ENCODE peak calls at places on chromosomes 6 and 20, in seven cellular contexts. C is AG04450, F is lower lobe of right lung, K is pancreas, A is Calu3, Y is cardiac muscle cell, H is tibial artery. S is an unnamed sample.
A peak's percentile ranks its signal among the peaks of the same experiment; 100 is the strongest.

GRCh38 chr20:33531047-33531877 is 41.4 kb downstream of the CBFA2T2 start:
- DNase-seq in C (no peak), F (no peak), K (no peak), A (no peak), Y (peak; percentile 66), H (no peak), S (no peak)

GRCh38 chr6:105483492-105483891 is 80.6 kb upstream of the PREP start:
- DNase-seq in C (no peak), F (no peak), K (no peak), A (no peak), Y (no peak), H (no peak), S (no peak)

GRCh38 chr6:89356644-89357043 is 4.1 kb upstream of the UBE2J1 start:
- DNase-seq in C (no peak), F (no peak), K (no peak), A (no peak), Y (no peak), H (no peak), S (no peak)

GRCh38 chr6:99013145-99013544 is 65.4 kb upstream of the FBXL4 start:
- DNase-seq in C (peak; percentile 81), F (no peak), K (no peak), A (no peak), Y (no peak), H (no peak), S (no peak)

GRCh38 chr6:10961837-10962236 is 75.0 kb downstream of the SYCP2L start:
- DNase-seq in C (no peak), F (no peak), K (no peak), A (no peak), Y (no peak), H (no peak), S (no peak)

GRCh38 chr6:15922510-15923307 is 206.2 kb upstream of the MYLIP start:
- DNase-seq in C (no peak), F (no peak), K (no peak), A (no peak), Y (no peak), H (peak; percentile 23), S (no peak)

GRCh38 chr6:98980814-98981213 is 33.1 kb upstream of the FBXL4 start:
- DNase-seq in C (no peak), F (no peak), K (no peak), A (no peak), Y (no peak), H (no peak), S (no peak)

GRCh38 chr6:80170433-80170832 is 64.0 kb downstream of the BCKDHB start:
- DNase-seq in C (no peak), F (no peak), K (no peak), A (no peak), Y (no peak), H (no peak), S (no peak)

GRCh38 chr6:161369339-161369738 is 95.5 kb upstream of the AGPAT4 start:
- DNase-seq in C (peak; percentile 44), F (peak; percentile 68), K (no peak), A (peak; percentile 50), Y (no peak), H (no peak), S (no peak)

GRCh38 chr20:50911716-50912115 is 19.5 kb downstream of the ADNP start:
- DNase-seq in C (no peak), F (no peak), K (no peak), A (no peak), Y (no peak), H (no peak), S (no peak)

GRCh38 chr6:167893416-167893815 is 66.7 kb downstream of the AFDN start:
- DNase-seq in C (no peak), F (no peak), K (no peak), A (peak; percentile 48), Y (no peak), H (no peak), S (no peak)

GRCh38 chr6:90820436-90820835 is 233.6 kb upstream of the MAP3K7 start:
- DNase-seq in C (no peak), F (no peak), K (no peak), A (no peak), Y (no peak), H (no peak), S (no peak)

GRCh38 chr6:157236040-157236725 is 87.1 kb downstream of the TMEM242 start:
- DNase-seq in C (no peak), F (no peak), K (no peak), A (no peak), Y (peak; percentile 18), H (no peak), S (no peak)

GRCh38 chr6:134464690-134465411 is 146.9 kb upstream of the SGK1 start:
- DNase-seq in C (peak; percentile 60), F (no peak), K (no peak), A (no peak), Y (no peak), H (no peak), S (no peak)

GRCh38 chr6:107128577-107128976 is 13.3 kb upstream of the BEND3 start:
- DNase-seq in C (no peak), F (no peak), K (no peak), A (no peak), Y (peak; percentile 24), H (no peak), S (no peak)

GRCh38 chr20:10034717-10035571 is at the start of gene ANKEF1:
- DNase-seq in C (no peak), F (peak; percentile 91), K (peak; percentile 92), A (peak; percentile 91), Y (peak; percentile 89), H (peak; percentile 44), S (no peak)

GRCh38 chr6:100435299-100435698 is 29.4 kb downstream of the SIM1 start:
- DNase-seq in C (no peak), F (no peak), K (no peak), A (peak; percentile 28), Y (no peak), H (no peak), S (no peak)

DNA sequence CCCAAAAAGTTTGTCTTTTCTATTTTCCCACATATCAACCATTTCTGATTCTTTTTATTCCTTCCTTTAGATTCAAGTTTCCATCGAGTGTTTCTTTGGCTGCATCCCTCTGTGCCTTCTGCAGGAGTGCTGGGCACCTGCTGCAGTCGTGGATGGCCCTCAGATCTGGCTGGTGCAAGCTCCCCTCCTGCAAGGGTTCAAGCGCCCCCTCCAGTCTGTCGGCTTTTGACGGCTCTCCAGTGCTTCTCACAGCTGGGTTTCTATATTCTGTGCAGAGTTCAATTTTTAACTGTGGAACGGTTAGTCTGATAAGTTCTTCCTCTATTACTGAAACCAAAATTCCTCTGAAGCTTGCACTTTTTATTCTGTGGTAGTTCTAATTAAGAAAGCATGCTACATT is 132.1 kb downstream of the HUS1B start:
- DNase-seq in C (no peak), F (no peak), K (no peak), A (no peak), Y (peak; percentile 3), H (no peak), S (no peak)
- TF ChIP-seq CTCF in C (no peak), F (no peak), K (no peak), A (no peak), Y (no peak), H (no peak), S (no peak)

GRCh38 chr6:127606131-127606562 is 29.2 kb downstream of the C6orf58 start:
- DNase-seq in C (no peak), F (no peak), K (no peak), A (peak; percentile 5), Y (peak; percentile 75), H (no peak), S (no peak)
- TF ChIP-seq CTCF in C (peak; percentile 36), F (no peak), K (no peak), A (no peak), Y (peak; percentile 19), H (no peak), S (peak; percentile 47)

GRCh38 chr6:12293234-12293930 is 3.2 kb downstream of the EDN1 start:
- DNase-seq in C (no peak), F (no peak), K (no peak), A (no peak), Y (no peak), H (no peak), S (no peak)

GRCh38 chr6:12291083-12291784 is 1.1 kb downstream of the EDN1 start:
- DNase-seq in C (no peak), F (no peak), K (no peak), A (no peak), Y (no peak), H (no peak), S (no peak)

GRCh38 chr6:12290490-12290820 is 294 bp downstream of the EDN1 start:
- DNase-seq in C (no peak), F (no peak), K (no peak), A (no peak), Y (no peak), H (no peak), S (no peak)

GRCh38 chr6:12289655-12290489 is at the start of gene EDN1:
- DNase-seq in C (peak; percentile 50), F (peak; percentile 89), K (peak; percentile 62), A (peak; percentile 86), Y (peak; percentile 86), H (peak; percentile 77), S (peak; percentile 91)

DNA sequence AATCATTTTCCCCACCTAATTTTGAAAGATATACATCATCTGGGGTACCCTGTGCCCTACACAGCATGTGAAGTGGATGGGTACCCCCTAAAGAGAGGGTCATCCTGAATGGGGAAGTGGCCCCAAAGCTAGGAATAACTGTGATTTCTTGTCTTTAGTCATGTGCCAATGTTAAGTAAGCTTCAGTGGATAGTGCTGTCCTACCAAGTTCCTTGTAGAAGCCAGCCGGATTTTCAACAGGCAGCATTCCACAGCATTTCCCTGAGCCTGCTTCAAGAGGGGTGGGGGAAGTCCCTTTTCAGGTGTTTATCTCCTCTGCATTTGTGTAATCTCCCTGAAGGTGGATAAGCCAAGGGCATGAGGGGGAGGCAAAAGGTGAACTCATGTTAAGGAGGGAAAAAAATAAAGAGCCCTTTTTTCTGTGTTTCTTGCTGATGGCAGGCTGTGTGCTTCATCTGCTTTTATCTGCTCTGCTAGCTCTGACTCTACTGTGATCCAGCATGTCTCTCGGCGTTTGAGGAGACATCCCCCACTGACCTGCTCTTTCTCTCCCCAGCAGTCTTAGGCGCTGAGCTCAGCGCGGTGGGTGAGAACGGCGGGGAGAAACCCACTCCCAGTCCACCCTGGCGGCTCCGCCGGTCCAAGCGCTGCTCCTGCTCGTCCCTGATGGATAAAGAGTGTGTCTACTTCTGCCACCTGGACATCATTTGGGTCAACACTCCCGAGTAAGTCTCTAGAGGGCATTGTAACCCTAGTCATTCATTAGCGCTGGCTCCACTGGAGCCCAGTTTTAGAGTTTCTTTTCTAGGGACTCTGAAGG is 1.8 kb downstream of the EDN1 start:
- DNase-seq in C (no peak), F (no peak), K (no peak), A (peak; percentile 31), Y (no peak), H (no peak), S (no peak)
- TF ChIP-seq CTCF in C (peak; percentile 28), F (no peak), K (no peak), A (no peak), Y (peak; percentile 45), H (peak; percentile 29), S (peak; percentile 48)

GRCh38 chr6:122614303-122614702 is 4.1 kb downstream of the PKIB start:
- DNase-seq in C (no peak), F (no peak), K (no peak), A (no peak), Y (no peak), H (no peak), S (no peak)

GRCh38 chr6:122612838-122613237 is 2.6 kb downstream of the PKIB start:
- DNase-seq in C (no peak), F (no peak), K (no peak), A (no peak), Y (no peak), H (no peak), S (no peak)

GRCh38 chr6:122610690-122611455 is 668 bp downstream of the PKIB start:
- DNase-seq in C (no peak), F (peak; percentile 67), K (peak; percentile 68), A (peak; percentile 73), Y (no peak), H (peak; percentile 31), S (no peak)

GRCh38 chr6:122615409-122615808 is 5.2 kb downstream of the PKIB start:
- DNase-seq in C (no peak), F (no peak), K (no peak), A (no peak), Y (no peak), H (no peak), S (no peak)

GRCh38 chr6:122609881-122610689 is at the start of gene PKIB:
- DNase-seq in C (no peak), F (peak; percentile 84), K (peak; percentile 81), A (peak; percentile 87), Y (peak; percentile 67), H (peak; percentile 62), S (no peak)
- TF ChIP-seq CTCF in C (peak; percentile 43), F (peak; percentile 23), K (peak; percentile 31), A (peak; percentile 21), Y (peak; percentile 31), H (peak; percentile 37), S (no peak)